ENCODE peak calls at places on chromosome 1, in four cellular contexts. W is HCT116, J is HepG2, H is K562. Q is an unnamed sample.
A peak's percentile ranks its signal among the peaks of the same experiment; 100 is the strongest.

GRCh38 chr1:158521666-158522058 is 32.5 kb downstream of the OR6Y1 start:
- DNase-seq in H (no peak), W (no peak), J (no peak), Q (no peak)

GRCh38 chr1:104156804-104157203 is 407.1 kb downstream of the AMY1C start:
- DNase-seq in W (no peak), J (no peak), H (no peak), Q (no peak)

GRCh38 chr1:39098569-39099250 is 72.6 kb downstream of the NDUFS5 start:
- DNase-seq in W (peak; percentile 95), J (peak; percentile 65), H (peak; percentile 83), Q (no peak)

GRCh38 chr1:29689372-29690030 is 453.2 kb downstream of the PTPRU start:
- DNase-seq in J (no peak), H (no peak), W (no peak), Q (no peak)

GRCh38 chr1:1116701-1117468 is 996 bp upstream of the C1orf159 start:
- DNase-seq in J (no peak), W (no peak), H (no peak), Q (no peak)

GRCh38 chr1:52976183-52977035 is 49.3 kb downstream of the SCP2 start:
- DNase-seq in H (peak; percentile 35), W (no peak), J (no peak), Q (no peak)

GRCh38 chr1:41023279-41023990 is 1.9 kb upstream of the SLFNL1 start:
- DNase-seq in H (peak; percentile 66), J (peak; percentile 16), W (no peak), Q (no peak)

GRCh38 chr1:245663841-245664240 is 509.1 kb downstream of the KIF26B start:
- DNase-seq in J (no peak), W (no peak), H (no peak), Q (no peak)

GRCh38 chr1:45299981-45300668 is 26.6 kb upstream of the HPDL start:
- DNase-seq in W (peak; percentile 51), H (peak; percentile 75), J (peak; percentile 80), Q (peak; percentile 65)

GRCh38 chr1:57265105-57265504 is 158.8 kb downstream of the DAB1 start:
- DNase-seq in J (no peak), H (no peak), W (no peak), Q (no peak)

GRCh38 chr1:155938220-155938627 is 3.2 kb upstream of the RXFP4 start:
- DNase-seq in H (peak; percentile 75), J (peak; percentile 77), W (peak; percentile 71), Q (peak; percentile 90)

GRCh38 chr1:109823543-109824348 is 60.0 kb upstream of the EPS8L3 start:
- DNase-seq in J (peak; percentile 78), H (peak; percentile 88), W (no peak), Q (no peak)

GRCh38 chr1:33181038-33181861 is 593 bp downstream of the TRIM62 start:
- DNase-seq in W (no peak), H (no peak), J (no peak), Q (no peak)

GRCh38 chr1:8915446-8915845 is 30.2 kb upstream of the CA6 start:
- DNase-seq in H (no peak), J (no peak), W (no peak), Q (no peak)

GRCh38 chr1:7315946-7316345 is 455.1 kb upstream of the VAMP3 start:
- DNase-seq in H (no peak), J (no peak), W (no peak), Q (no peak)

GRCh38 chr1:160674415-160674814 is 27.6 kb upstream of the SLAMF1 start:
- DNase-seq in J (no peak), W (no peak), H (no peak), Q (no peak)

GRCh38 chr1:107510347-107510746 is 369.5 kb downstream of the NTNG1 start:
- DNase-seq in H (no peak), J (no peak), W (no peak), Q (no peak)

GRCh38 chr1:59640851-59641250 is 173.9 kb upstream of the HOOK1 start:
- DNase-seq in H (no peak), W (no peak), J (no peak), Q (no peak)

GRCh38 chr1:195981448-195982139 is 626.6 kb downstream of the KCNT2 start:
- DNase-seq in J (no peak), W (no peak), H (no peak), Q (no peak)

GRCh38 chr1:224181453-224181810 is 1.6 kb upstream of the DEGS1 start:
- DNase-seq in W (no peak), J (no peak), H (no peak), Q (no peak)

GRCh38 chr1:8061210-8061609 is 35.1 kb upstream of the ERRFI1 start:
- DNase-seq in W (peak; percentile 60), H (no peak), J (peak; percentile 77), Q (peak; percentile 94)

GRCh38 chr1:177871633-177872562 is 98.0 kb downstream of the SEC16B start:
- DNase-seq in W (no peak), H (no peak), J (no peak), Q (no peak)

GRCh38 chr1:11671544-11672286 is 7.7 kb downstream of the FBXO6 start:
- DNase-seq in J (peak; percentile 88), W (no peak), H (peak; percentile 87), Q (no peak)

GRCh38 chr1:47971385-47971784 is 25.8 kb downstream of the TRABD2B start:
- DNase-seq in J (no peak), H (no peak), W (no peak), Q (no peak)

GRCh38 chr1:228228601-228229074 is 20.8 kb downstream of the OBSCN start:
- DNase-seq in J (peak; percentile 83), W (no peak), H (no peak), Q (peak; percentile 51)

GRCh38 chr1:182575540-182576149 is 13.4 kb downstream of the RNASEL start:
- DNase-seq in J (peak; percentile 39), H (no peak), W (no peak), Q (no peak)

GRCh38 chr1:242824435-242824834 is 299.9 kb upstream of the PLD5 start:
- DNase-seq in J (no peak), H (no peak), W (no peak), Q (no peak)

GRCh38 chr1:99565606-99566289 is 80.2 kb upstream of the PALMD start:
- DNase-seq in W (no peak), H (no peak), J (peak; percentile 60), Q (no peak)

GRCh38 chr1:111571987-111572386 is 47.6 kb upstream of the RAP1A start:
- DNase-seq in J (no peak), W (no peak), H (no peak), Q (no peak)

GRCh38 chr1:232517204-232517603 is 112.7 kb downstream of the SIPA1L2 start:
- DNase-seq in H (no peak), J (no peak), W (no peak), Q (no peak)

GRCh38 chr1:72115290-72115689 is 167.0 kb downstream of the NEGR1 start:
- DNase-seq in W (no peak), J (no peak), H (no peak), Q (no peak)

GRCh38 chr1:152621993-152622392 is 910 bp downstream of the LCE3A start:
- DNase-seq in W (no peak), H (no peak), J (no peak), Q (no peak)

GRCh38 chr1:152626688-152627087 is 3.8 kb upstream of the LCE3A start:
- DNase-seq in W (no peak), H (no peak), J (no peak), Q (no peak)

GRCh38 chr1:152622803-152623202 is at the start of gene LCE3A:
- DNase-seq in J (no peak), W (no peak), H (no peak), Q (no peak)

GRCh38 chr1:152623203-152623844 is 421 bp upstream of the LCE3A start:
- DNase-seq in W (no peak), H (peak; percentile 58), J (peak; percentile 9), Q (no peak)
- H3K9me3 ChIP-seq in W (peaks cover 5% of the 10 kb centered on the region), H (no peaks in the 10 kb centered on the region), J (no peaks in the 10 kb centered on the region), Q (no peaks in the 10 kb centered on the region)

GRCh38 chr1:154326546-154327465 is 1.5 kb downstream of the ATP8B2 start:
- DNase-seq in H (no peak), J (no peak), W (no peak), Q (no peak)
- TF ChIP-seq TCF7L2 in H (no peak), J (no peak), W (no peak), Q (no peak)

GRCh38 chr1:5683446-5683845 is 308.8 kb downstream of the NPHP4 start:
- DNase-seq in H (no peak), W (no peak), J (no peak), Q (no peak)

GRCh38 chr1:5680600-5680999 is 311.6 kb downstream of the NPHP4 start:
- DNase-seq in J (no peak), H (no peak), W (no peak), Q (no peak)

GRCh38 chr1:5682626-5683235 is 309.5 kb downstream of the NPHP4 start:
- DNase-seq in W (no peak), J (no peak), H (no peak), Q (no peak)

GRCh38 chr1:5678759-5679158 is 313.5 kb downstream of the NPHP4 start:
- DNase-seq in J (no peak), H (no peak), W (no peak), Q (no peak)

GRCh38 chr1:5681654-5682053 is 310.6 kb downstream of the NPHP4 start:
- DNase-seq in W (no peak), H (no peak), J (no peak), Q (no peak)
- H3K9me3 ChIP-seq in W (no peaks in the 10 kb centered on the region), H (no peaks in the 10 kb centered on the region), J (no peaks in the 10 kb centered on the region), Q (no peaks in the 10 kb centered on the region)

DNA sequence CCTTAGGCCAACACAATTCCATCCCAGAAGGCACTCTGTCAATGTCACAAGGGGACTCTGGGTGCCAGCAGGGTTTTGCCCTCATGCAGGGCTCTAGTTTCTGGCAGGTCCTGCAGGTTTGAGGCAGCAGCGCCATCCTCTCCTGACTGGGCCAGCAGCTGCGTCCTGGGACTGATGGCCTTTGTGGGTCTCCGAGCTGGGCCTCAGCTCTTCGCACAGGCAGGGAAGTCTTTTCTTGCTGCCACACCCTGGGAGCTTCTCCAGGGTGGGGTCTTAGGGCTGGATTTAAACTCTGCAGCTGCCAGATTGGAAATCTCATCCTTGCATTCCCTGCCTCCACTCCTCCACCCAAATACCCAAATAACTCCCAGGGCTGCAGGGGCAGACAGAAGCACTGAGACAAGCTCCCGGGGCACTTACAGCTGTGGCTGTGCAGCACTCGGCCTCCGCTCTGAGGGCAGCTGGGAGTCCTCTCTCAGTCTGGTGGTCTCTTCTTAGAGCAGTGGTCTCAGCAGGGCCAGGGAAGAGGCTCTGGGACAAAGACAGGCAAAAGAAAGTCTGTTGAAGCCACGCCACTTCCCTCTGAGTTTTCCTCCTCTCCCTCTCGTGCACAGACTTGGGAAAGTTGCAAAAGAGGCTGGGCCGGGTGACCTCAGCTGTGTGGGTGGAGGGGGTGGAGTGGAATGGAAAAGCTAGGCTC is at the start of gene RAB7B:
- DNase-seq in J (no peak), W (no peak), H (no peak), Q (no peak)
- TF ChIP-seq TCF7L2 in J (no peak), W (no peak), H (no peak), Q (no peak)

GRCh38 chr1:96727860-96728259 is 6.3 kb downstream of the PTBP2 start:
- DNase-seq in J (peak; percentile 8), W (no peak), H (no peak), Q (no peak)
- H3K9me3 ChIP-seq in J (no peaks in the 10 kb centered on the region), W (no peaks in the 10 kb centered on the region), H (no peaks in the 10 kb centered on the region), Q (no peaks in the 10 kb centered on the region)

Q was measured in Panc1.